ENCODE peak calls at places on chromosome 21, in six cellular contexts. U is testis, A is endothelial cell of umbilical vein, X is HepG2, G is Peyer's patch, Z is esophagus squamous epithelium. R is an unnamed sample. For H3K4me1, the result is how much of the 10 kb centered on the place peaks cover.

GRCh38 chr21:16454371-16454770 is 724.6 kb downstream of the USP25 start:
- DNase-seq in Z (no peak), G (no peak), A (peak), X (no peak), U (no peak), R (no peak)

GRCh38 chr21:14095021-14095420 is 115.7 kb downstream of the LIPI start:
- DNase-seq in G (no peak), Z (no peak), U (no peak), X (no peak), A (no peak), R (no peak)

GRCh38 chr21:32834825-32835224 is 63.3 kb upstream of the PAXBP1 start:
- DNase-seq in U (no peak), A (no peak), X (no peak), G (no peak), Z (no peak), R (no peak)

GRCh38 chr21:40425981-40426380 is 421.0 kb downstream of the DSCAM start:
- DNase-seq in U (no peak), A (no peak), Z (no peak), X (no peak), G (no peak), R (no peak)

GRCh38 chr21:31893841-31894240 is 21.0 kb downstream of the HUNK start:
- DNase-seq in U (no peak), Z (no peak), A (no peak), G (no peak), X (no peak), R (no peak)

GRCh38 chr21:16376673-16377072 is 646.9 kb downstream of the USP25 start:
- DNase-seq in X (no peak), Z (no peak), G (no peak), U (peak), A (no peak), R (no peak)

GRCh38 chr21:17539323-17539722 is 26.5 kb downstream of the CXADR start:
- DNase-seq in A (no peak), U (no peak), G (no peak), X (no peak), Z (no peak), R (no peak)

GRCh38 chr21:16978309-16978895 is 534.4 kb upstream of the CXADR start:
- DNase-seq in G (no peak), X (no peak), A (no peak), Z (no peak), U (no peak), R (no peak)

GRCh38 chr21:24280591-24280990 is 1326.7 kb downstream of the MRPL39 start:
- DNase-seq in Z (no peak), G (no peak), X (no peak), U (no peak), A (no peak), R (no peak)

GRCh38 chr21:27566521-27566920 is 599.6 kb upstream of the ADAMTS5 start:
- DNase-seq in G (no peak), X (no peak), U (no peak), Z (no peak), A (no peak), R (no peak)

GRCh38 chr21:28177008-28177603 is 815.6 kb downstream of the LTN1 start:
- DNase-seq in U (peak), X (no peak), Z (no peak), G (no peak), A (no peak), R (no peak)

GRCh38 chr21:36542312-36543101 is 62.6 kb upstream of the CLDN14 start:
- DNase-seq in A (no peak), G (no peak), U (no peak), Z (no peak), X (no peak), R (peak)
- TF ChIP-seq POLR2A in A (no peak), G (no peak), U (no peak), Z (no peak), X (no peak), R (no peak)

GRCh38 chr21:43364261-43364510 is 62.7 kb downstream of the SIK1 start:
- DNase-seq in A (no peak), Z (no peak), G (no peak), U (no peak), X (no peak), R (no peak)
- H3K4me1 ChIP-seq in A (under half), Z (under half), G (under half), U (under half), X (half or more), R (under half)

GRCh38 chr21:39083377-39084008 is 99.8 kb downstream of the PSMG1 start:
- DNase-seq in G (peak), A (no peak), Z (no peak), U (peak), X (no peak), R (no peak)

GRCh38 chr21:39085843-39086415 is 97.3 kb downstream of the PSMG1 start:
- DNase-seq in U (no peak), Z (no peak), X (no peak), A (no peak), G (no peak), R (no peak)

GRCh38 chr21:39082656-39083376 is 100.4 kb downstream of the PSMG1 start:
- DNase-seq in G (no peak), Z (no peak), U (no peak), A (no peak), X (peak), R (no peak)

GRCh38 chr21:39084979-39085729 is 98.1 kb downstream of the PSMG1 start:
- DNase-seq in G (no peak), Z (no peak), U (no peak), X (peak), A (no peak), R (no peak)

DNA sequence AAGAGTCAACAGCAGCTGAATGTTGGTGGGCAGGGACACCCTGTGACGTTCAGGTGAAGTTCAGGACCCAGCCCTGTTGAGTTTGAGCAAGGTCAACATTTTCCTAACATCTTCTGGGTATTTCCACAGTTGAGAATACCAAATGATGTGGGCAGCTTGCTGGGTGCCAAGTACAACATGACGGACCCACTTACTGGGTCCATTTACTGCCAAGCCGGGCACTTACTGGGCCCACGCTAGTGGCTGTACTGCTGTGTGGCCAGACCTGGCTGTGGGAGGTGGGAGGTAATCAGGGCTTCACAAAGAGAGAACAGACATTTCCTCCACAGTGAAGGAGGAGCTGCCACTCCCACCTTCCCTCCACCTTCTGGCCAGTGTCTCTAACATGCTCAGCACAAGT is 99.2 kb downstream of the PSMG1 start:
- DNase-seq in U (no peak), A (no peak), Z (no peak), X (no peak), G (no peak), R (no peak)
- TF ChIP-seq POLR2A in U (no peak), A (no peak), Z (no peak), X (no peak), G (no peak), R (no peak)

DNA sequence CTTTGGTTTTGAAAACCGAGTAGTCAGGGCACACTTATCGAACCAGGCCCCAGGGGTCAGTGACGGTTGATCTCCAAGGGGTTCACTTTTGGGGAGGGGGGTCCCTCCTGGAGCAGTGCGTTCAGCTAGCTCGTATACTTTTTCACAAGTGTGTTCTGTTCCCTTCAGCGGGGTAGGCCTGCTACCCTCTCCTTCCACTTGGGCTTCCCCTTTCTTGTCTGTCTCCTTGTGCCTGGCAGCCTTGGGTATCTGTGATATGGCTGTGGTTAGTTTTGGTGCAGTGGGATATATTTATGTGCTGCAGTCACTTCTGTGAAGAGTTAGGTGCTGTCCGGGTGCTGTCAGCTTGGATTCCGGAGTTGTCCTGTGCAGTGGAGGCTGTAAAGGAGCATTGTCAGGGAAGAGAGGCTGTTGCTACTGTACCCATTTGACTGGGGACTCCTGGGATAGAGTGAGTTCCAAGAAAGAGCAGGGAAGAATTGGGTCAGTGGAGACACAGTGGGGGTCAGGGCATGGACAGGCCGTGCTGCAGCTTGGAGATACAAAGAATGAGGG is 29.7 kb downstream of the ADARB1 start:
- DNase-seq in Z (no peak), U (no peak), X (no peak), A (no peak), G (no peak), R (no peak)
- H3K4me1 ChIP-seq in Z (under half), U (under half), X (under half), A (under half), G (under half), R (under half)

GRCh38 chr21:41885341-41886024 is 6.3 kb upstream of the PRDM15 start:
- DNase-seq in A (no peak), X (no peak), G (no peak), U (no peak), Z (no peak), R (peak)

GRCh38 chr21:41886331-41886730 is 7.2 kb upstream of the PRDM15 start:
- DNase-seq in A (no peak), Z (no peak), G (no peak), X (no peak), U (no peak), R (no peak)

GRCh38 chr21:41887682-41888081 is 8.5 kb upstream of the PRDM15 start:
- DNase-seq in Z (no peak), G (no peak), U (no peak), X (no peak), A (no peak), R (no peak)

GRCh38 chr21:41883582-41883981 is 4.4 kb upstream of the PRDM15 start:
- DNase-seq in Z (no peak), U (no peak), G (no peak), X (no peak), A (no peak), R (no peak)

DNA sequence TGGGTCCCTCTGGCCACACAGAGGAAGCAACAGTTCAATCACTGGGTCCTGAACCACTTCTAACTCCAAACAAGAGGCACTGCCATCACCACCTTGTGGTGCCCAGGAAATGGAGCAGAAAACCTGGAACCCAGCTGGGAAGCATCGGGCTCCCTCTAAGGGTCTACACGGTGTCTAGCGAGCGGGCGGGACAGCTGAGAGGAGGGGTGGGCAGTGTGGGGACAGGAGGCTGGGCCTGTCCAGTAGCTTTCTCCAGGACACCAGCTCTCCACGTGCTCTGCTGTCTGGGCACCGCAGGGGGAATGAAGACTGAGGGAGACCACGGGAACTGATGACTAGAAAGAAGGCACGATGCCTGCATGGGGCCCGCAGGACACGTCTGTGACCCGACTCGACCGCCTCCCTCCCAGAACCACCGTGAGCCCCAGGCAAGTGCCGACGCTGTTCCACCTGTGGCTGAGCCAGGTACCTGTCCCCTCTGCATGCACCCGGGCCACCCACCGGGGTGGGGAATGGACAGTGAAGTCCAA is 5.4 kb upstream of the PRDM15 start:
- DNase-seq in A (no peak), G (no peak), X (no peak), U (no peak), Z (no peak), R (no peak)
- TF ChIP-seq POLR2A in A (no peak), G (no peak), X (no peak), U (no peak), Z (no peak), R (no peak)

DNA sequence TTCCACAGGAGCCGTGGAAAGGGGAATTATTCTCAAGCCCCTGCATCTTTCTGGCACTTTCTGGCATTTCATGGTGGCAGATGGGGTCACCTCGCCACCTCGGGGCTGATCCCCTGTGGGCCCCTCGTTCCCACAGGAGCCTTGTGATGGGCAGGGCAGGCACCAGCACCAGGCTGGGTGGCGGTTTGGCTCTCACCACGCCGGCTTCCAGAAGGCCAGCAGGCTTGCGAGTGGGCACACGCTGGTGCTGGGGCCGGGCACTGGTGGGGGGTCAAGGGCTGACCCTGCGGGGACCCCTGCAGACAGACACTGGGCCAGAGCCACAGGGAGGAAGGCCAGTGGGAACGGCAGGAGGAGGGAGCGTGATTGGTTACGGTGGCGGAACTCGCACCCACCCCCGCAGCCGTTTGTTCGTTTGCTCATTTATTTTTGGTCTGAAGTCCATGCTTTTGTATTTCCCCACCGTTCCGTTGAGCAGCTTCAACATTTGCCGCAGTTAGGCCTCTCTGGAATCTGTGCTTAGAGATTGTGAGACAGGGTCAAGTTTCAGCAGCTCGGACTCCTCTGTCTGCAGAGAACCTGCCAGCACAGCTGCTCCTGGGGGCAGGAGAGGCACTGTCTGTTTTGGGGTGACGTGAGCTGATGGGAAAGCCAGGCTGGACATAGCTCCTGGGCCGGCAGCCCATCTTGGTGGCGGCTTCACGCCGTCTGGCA is 5.3 kb downstream of the COL18A1 start:
- DNase-seq in U (no peak), A (no peak), G (no peak), Z (no peak), X (peak), R (no peak)
- H3K4me1 ChIP-seq in U (half or more), A (under half), G (under half), Z (under half), X (half or more), R (half or more)

DNA sequence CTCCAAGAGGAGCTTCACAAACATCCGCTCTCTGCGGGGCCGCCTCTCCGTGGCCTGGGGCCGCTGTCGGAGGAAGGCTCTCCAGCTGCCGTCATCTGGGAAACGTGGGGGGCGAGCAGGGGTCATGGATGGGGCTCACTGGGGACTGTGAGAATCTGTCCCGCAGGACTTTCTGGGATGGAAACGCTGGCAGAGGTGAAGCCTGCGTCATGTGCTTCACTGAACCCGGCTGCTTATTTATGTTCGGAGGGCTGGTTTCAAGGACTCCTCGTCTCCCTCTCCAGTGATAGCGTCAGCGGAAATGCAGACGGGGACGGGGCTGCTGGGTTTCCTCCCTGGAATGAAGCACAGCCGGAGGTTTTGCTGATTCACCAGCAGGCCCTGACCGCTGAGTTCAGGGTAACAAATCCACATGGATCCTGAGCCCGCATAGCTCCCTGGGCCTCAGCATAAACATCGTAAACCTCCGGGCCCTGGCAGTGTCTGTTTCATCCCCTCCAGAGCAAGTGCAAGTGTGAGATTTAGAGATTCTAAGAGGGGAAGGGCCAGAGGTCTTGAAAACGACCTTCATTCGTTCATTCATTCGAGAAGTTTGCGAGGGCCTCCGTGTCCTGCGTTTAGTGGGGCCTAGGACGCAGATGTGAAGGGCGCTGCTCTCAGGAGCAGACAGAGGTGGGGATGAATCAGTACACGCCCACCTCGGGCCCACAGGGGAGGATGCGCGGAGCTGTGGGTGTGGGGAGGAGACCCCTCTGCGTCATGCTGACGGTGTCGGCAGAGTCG is 7.0 kb upstream of the POFUT2 start:
- DNase-seq in A (peak), Z (no peak), G (peak), X (no peak), U (peak), R (peak)
- TF ChIP-seq POLR2A in A (peak), Z (no peak), G (peak), X (no peak), U (no peak), R (peak)

GRCh38 chr21:34132905-34133304 is 59.5 kb downstream of the MRPS6 start:
- DNase-seq in A (no peak), G (no peak), Z (no peak), U (no peak), X (no peak), R (no peak)

GRCh38 chr21:34130598-34130985 is 57.2 kb downstream of the MRPS6 start:
- DNase-seq in G (no peak), Z (no peak), U (no peak), A (no peak), X (no peak), R (no peak)

GRCh38 chr21:34129971-34130597 is 56.7 kb downstream of the MRPS6 start:
- DNase-seq in U (no peak), A (no peak), G (no peak), Z (no peak), X (peak), R (no peak)

GRCh38 chr21:34132202-34132601 is 58.8 kb downstream of the MRPS6 start:
- DNase-seq in Z (no peak), X (no peak), A (no peak), U (no peak), G (no peak), R (no peak)

GRCh38 chr21:34131586-34131985 is 58.2 kb downstream of the MRPS6 start:
- DNase-seq in G (no peak), Z (no peak), X (no peak), A (no peak), U (no peak), R (no peak)
- H3K4me1 ChIP-seq in G (under half), Z (under half), X (under half), A (under half), U (half or more), R (under half)

DNA sequence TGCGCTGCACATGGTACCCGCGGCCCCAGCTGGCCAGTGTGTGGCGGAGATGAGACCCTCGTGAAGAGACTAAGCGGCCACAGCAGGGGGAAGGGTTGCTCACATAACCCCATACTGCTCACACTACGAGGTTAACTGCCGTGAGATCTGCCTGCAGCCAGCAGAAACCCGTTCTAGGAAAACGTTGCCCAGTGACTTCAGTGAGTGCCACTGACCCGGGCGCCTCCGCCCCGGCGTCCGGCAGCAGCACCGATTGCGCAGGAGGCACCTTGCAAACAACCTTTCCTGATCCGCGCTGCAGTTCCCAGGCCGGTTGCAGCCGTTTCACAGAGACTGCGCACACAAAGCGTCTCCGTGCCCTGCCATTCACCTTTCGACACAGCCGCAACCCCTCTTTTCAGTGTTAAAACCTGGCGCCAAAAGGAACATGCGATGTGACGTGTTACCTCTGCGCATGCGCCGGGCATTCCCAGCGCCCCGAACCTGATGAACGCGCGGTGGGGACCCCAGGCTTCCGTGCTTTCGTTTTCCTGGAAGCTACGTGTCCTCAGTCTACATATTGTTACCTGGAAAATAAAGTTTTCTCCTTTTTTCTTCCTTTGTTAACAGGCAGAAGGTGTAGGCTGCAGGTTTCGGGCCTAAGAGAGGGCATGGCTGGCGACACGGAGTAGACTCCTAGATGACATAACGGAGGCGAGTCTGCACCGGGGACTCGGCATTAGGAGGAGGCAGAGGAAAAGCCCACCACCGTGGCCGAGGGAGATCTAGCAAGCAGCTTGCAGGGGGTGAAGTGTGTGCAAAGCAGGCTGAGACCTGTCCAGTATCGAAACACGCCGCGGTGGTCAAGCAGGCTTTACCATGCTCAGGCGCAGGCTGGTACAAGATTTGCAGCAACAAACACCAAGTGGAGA is 8.9 kb downstream of the VPS26C start:
- DNase-seq in Z (no peak), X (peak), G (peak), U (peak), A (peak), R (peak)
- TF ChIP-seq POLR2A in Z (peak), X (peak), G (no peak), U (no peak), A (no peak), R (no peak)

DNA sequence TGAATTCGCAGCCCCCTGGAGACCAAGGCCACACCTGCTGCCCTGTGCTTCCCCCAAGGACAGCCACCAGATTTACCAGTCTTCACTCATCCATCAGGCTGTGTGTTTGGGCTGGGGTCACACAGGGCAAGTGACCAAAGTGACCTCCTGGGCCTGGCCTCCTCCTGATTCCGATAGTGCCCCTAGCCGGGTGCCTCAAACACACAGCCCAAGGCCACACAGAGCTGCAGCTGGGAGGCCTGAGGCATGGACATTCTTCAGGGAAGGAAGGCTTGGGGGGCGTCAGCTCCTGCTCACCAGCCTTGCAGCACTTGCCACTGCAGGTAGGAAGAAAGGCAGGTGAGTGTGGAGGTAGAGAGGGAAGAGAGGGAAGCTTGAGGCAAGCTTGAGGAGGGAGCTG is 181.3 kb downstream of the RUNX1 start:
- DNase-seq in G (no peak), Z (no peak), U (no peak), A (no peak), X (no peak), R (no peak)
- H3K4me1 ChIP-seq in G (under half), Z (under half), U (under half), A (under half), X (under half), R (under half)

R was measured in body of pancreas.